ENCODE peak calls at places on chromosomes 5 and 9, in seven cellular contexts. Y is GM23248, B is IMR-90, U is neural progenitor cell, P is H1, F is mammary epithelial cell, H is K562. V is an unnamed sample.

GRCh38 chr5:139696894-139697658 is 48.9 kb downstream of the CXXC5 start:
- DNase-seq in Y (peak), B (peak), U (peak), P (no peak), F (peak), H (peak), V (peak)

GRCh38 chr5:80411589-80412219 is 3.8 kb downstream of the ZFYVE16 start:
- DNase-seq in Y (peak), B (peak), U (no peak), P (no peak), F (no peak), H (peak), V (no peak)

GRCh38 chr9:38160613-38161215 is 91.7 kb upstream of the SHB start:
- DNase-seq in Y (peak), B (peak), U (peak), P (peak), F (no peak), H (peak), V (peak)

GRCh38 chr5:155844541-155844940 is 482.4 kb upstream of the SGCD start:
- DNase-seq in Y (no peak), B (no peak), U (no peak), P (no peak), F (no peak), H (no peak), V (no peak)

GRCh38 chr9:414595-414994 is 199.9 kb downstream of the DOCK8 start:
- DNase-seq in Y (no peak), B (no peak), U (no peak), P (no peak), F (no peak), H (no peak), V (no peak)

GRCh38 chr9:112848316-112849151 is 42.1 kb downstream of the SLC46A2 start:
- DNase-seq in Y (no peak), B (no peak), U (peak), P (peak), F (no peak), H (peak), V (peak)

GRCh38 chr5:16681761-16682335 is 65.1 kb upstream of the RETREG1 start:
- DNase-seq in Y (no peak), B (no peak), U (no peak), P (no peak), F (no peak), H (no peak), V (no peak)

GRCh38 chr9:127452481-127453092 is 1.3 kb downstream of the LRSAM1 start:
- DNase-seq in Y (peak), B (peak), U (no peak), P (no peak), F (peak), H (no peak), V (peak)

GRCh38 chr5:55994502-55994997 is at the start of gene IL6ST:
- DNase-seq in Y (peak), B (peak), U (no peak), P (no peak), F (peak), H (peak), V (peak)

GRCh38 chr9:128750926-128751595 is 20.7 kb downstream of the ZER1 start:
- DNase-seq in Y (no peak), B (no peak), U (no peak), P (no peak), F (no peak), H (no peak), V (no peak)

GRCh38 chr9:16422114-16422513 is 448.4 kb downstream of the BNC2 start:
- DNase-seq in Y (no peak), B (no peak), U (no peak), P (no peak), F (no peak), H (no peak), V (no peak)

GRCh38 chr9:87707805-87708500 is 18.0 kb upstream of the CTSL start:
- DNase-seq in Y (no peak), B (peak), U (no peak), P (no peak), F (no peak), H (no peak), V (peak)

GRCh38 chr5:37850128-37850865 is 10.5 kb upstream of the GDNF start:
- DNase-seq in Y (peak), B (peak), U (no peak), P (no peak), F (peak), H (no peak), V (peak)

GRCh38 chr5:37723147-37723961 is 116.5 kb downstream of the GDNF start:
- DNase-seq in Y (peak), B (no peak), U (peak), P (peak), F (no peak), H (peak), V (no peak)

GRCh38 chr5:172008689-172009141 is 2.3 kb upstream of the FBXW11 start:
- DNase-seq in Y (peak), B (no peak), U (peak), P (peak), F (peak), H (peak), V (peak)

GRCh38 chr5:67182406-67182805 is 14.2 kb downstream of the CD180 start:
- DNase-seq in Y (peak), B (peak), U (peak), P (peak), F (peak), H (peak), V (peak)

GRCh38 chr5:6907320-6907918 is 194.2 kb downstream of the TENT4A start:
- DNase-seq in Y (no peak), B (no peak), U (no peak), P (no peak), F (no peak), H (no peak), V (no peak)

GRCh38 chr9:128369024-128369706 is 2.0 kb upstream of the URM1 start:
- DNase-seq in Y (no peak), B (no peak), U (no peak), P (no peak), F (no peak), H (no peak), V (no peak)

GRCh38 chr9:96242829-96243228 is 59.1 kb downstream of the HSD17B3 start:
- DNase-seq in Y (no peak), B (no peak), U (no peak), P (no peak), F (no peak), H (no peak), V (no peak)

GRCh38 chr5:173638126-173638525 is 21.7 kb upstream of the BOD1 start:
- DNase-seq in Y (no peak), B (no peak), U (no peak), P (no peak), F (no peak), H (no peak), V (no peak)

GRCh38 chr9:123929177-123929869 is 603 bp downstream of the DENND1A start:
- DNase-seq in Y (no peak), B (no peak), U (peak), P (peak), F (no peak), H (peak), V (no peak)

GRCh38 chr5:35443803-35444595 is 173.7 kb upstream of the SPEF2 start:
- DNase-seq in Y (no peak), B (no peak), U (no peak), P (no peak), F (no peak), H (no peak), V (no peak)

GRCh38 chr9:82363236-82363635 is 374.7 kb downstream of the SPATA31D1 start:
- DNase-seq in Y (no peak), B (no peak), U (no peak), P (no peak), F (no peak), H (no peak), V (no peak)

GRCh38 chr5:142529626-142530278 is 156.1 kb downstream of the FGF1 start:
- DNase-seq in Y (peak), B (peak), U (no peak), P (no peak), F (peak), H (no peak), V (peak)

GRCh38 chr9:94919376-94920098 is 193.0 kb downstream of the AOPEP start:
- DNase-seq in Y (peak), B (peak), U (no peak), P (no peak), F (peak), H (peak), V (peak)

GRCh38 chr5:59745422-59745863 is 148.1 kb downstream of the PDE4D start:
- DNase-seq in Y (peak), B (peak), U (no peak), P (no peak), F (peak), H (no peak), V (peak)
- H3K4me3 ChIP-seq in Y (peak), B (no peak), U (no peak), P (no peak), F (no peak), H (no peak), V (no peak)

GRCh38 chr5:120160120-120160895 is 303.8 kb upstream of the PRR16 start:
- DNase-seq in Y (peak), B (peak), U (no peak), P (no peak), F (peak), H (no peak), V (peak)

GRCh38 chr5:120152472-120152871 is 311.6 kb upstream of the PRR16 start:
- DNase-seq in Y (peak), B (peak), U (no peak), P (no peak), F (peak), H (peak), V (peak)

GRCh38 chr5:120151825-120152224 is 312.3 kb upstream of the PRR16 start:
- DNase-seq in Y (no peak), B (no peak), U (no peak), P (no peak), F (no peak), H (no peak), V (no peak)

GRCh38 chr5:120159155-120159554 is 304.9 kb upstream of the PRR16 start:
- DNase-seq in Y (no peak), B (no peak), U (no peak), P (no peak), F (no peak), H (no peak), V (no peak)

GRCh38 chr5:120155873-120156272 is 308.2 kb upstream of the PRR16 start:
- DNase-seq in Y (no peak), B (no peak), U (no peak), P (no peak), F (no peak), H (no peak), V (no peak)
- H2AFZ ChIP-seq in Y (no peak), B (no peak), U (no peak), P (no peak), F (no peak), H (no peak), V (no peak)

DNA sequence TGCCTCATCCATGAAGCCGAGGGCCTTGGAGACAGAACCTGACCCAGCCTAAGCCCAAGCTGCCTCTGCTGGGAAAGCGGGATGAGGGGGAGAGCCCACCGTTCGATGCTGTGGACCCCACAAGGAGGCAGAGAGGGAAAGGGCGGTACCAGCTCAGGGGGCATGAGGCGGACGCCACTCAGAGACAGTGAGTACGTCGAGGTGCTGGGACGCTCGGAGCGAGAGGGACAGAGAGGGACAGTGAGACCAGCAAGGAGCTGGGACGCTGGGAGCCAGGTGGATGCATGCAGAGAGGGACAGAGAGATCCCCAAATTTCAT is 33.6 kb downstream of the EXD3 start:
- DNase-seq in Y (no peak), B (no peak), U (no peak), P (no peak), F (no peak), H (no peak), V (no peak)
- H3K4me3 ChIP-seq in Y (no peak), B (no peak), U (no peak), P (no peak), F (no peak), H (no peak), V (no peak)

GRCh38 chr9:121498150-121498486 is 1.5 kb downstream of the GGTA1 start:
- DNase-seq in Y (peak), B (peak), U (peak), P (no peak), F (peak), H (peak), V (peak)

GRCh38 chr9:121499427-121500164 is at the start of gene GGTA1:
- DNase-seq in Y (peak), B (peak), U (peak), P (peak), F (peak), H (peak), V (peak)

GRCh38 chr9:121499177-121499426 is 542 bp downstream of the GGTA1 start:
- DNase-seq in Y (no peak), B (no peak), U (no peak), P (no peak), F (no peak), H (no peak), V (no peak)

GRCh38 chr9:121500165-121500478 is 478 bp upstream of the GGTA1 start:
- DNase-seq in Y (no peak), B (no peak), U (peak), P (no peak), F (no peak), H (no peak), V (no peak)

DNA sequence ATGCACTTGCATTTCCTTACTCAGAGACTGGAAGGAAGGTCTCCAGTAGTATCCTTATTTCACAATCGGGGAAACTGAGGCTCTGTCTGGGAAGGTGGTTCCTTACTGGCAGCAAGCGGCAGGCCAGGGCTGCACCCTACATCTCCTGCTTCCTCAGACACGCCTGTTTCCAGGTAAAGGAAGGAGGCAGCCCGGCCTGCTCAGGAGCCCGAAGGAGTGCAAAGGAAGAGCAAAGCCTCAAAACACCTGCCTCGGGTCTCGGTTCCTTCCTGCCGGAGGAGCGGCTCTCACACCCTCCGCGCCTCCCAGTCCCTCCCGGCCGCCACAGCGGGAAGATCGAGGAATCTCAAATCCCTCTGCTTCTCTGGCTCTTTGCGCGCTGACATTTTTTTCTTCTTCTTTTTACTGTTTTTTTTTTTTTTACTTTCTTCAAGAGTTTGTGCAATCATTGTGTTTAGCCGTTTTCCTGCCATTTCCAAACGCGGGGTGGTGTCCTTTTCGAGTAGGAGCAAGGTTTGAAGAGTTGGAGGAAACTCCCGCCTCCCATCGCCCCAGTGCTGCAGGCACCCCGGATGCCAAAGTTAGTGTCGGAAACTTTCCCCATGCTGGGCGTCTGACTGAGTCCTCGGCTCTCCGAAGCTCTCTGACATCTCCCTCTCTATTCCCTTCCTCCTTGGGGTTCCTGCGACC is 1.0 kb downstream of the GGTA1 start:
- DNase-seq in Y (peak), B (peak), U (peak), P (peak), F (peak), H (no peak), V (peak)
- H2AFZ ChIP-seq in Y (peak), B (peak), U (peak), P (no peak), F (peak), H (no peak), V (no peak)

GRCh38 chr5:169942181-169942580 is 38.1 kb downstream of the INSYN2B start:
- DNase-seq in Y (peak), B (no peak), U (no peak), P (no peak), F (no peak), H (no peak), V (peak)

GRCh38 chr5:169944115-169944514 is 36.2 kb downstream of the INSYN2B start:
- DNase-seq in Y (no peak), B (no peak), U (no peak), P (no peak), F (peak), H (no peak), V (no peak)

GRCh38 chr5:169946743-169947142 is 33.6 kb downstream of the INSYN2B start:
- DNase-seq in Y (peak), B (peak), U (no peak), P (no peak), F (no peak), H (no peak), V (peak)

GRCh38 chr5:169944922-169945675 is 35.2 kb downstream of the INSYN2B start:
- DNase-seq in Y (peak), B (peak), U (no peak), P (no peak), F (no peak), H (peak), V (no peak)

GRCh38 chr5:169945831-169946261 is 34.4 kb downstream of the INSYN2B start:
- DNase-seq in Y (peak), B (peak), U (peak), P (peak), F (peak), H (no peak), V (peak)
- H3K4me3 ChIP-seq in Y (peak), B (peak), U (no peak), P (no peak), F (no peak), H (no peak), V (no peak)

GRCh38 chr5:152622628-152623027 is 217.5 kb upstream of the NMUR2 start:
- DNase-seq in Y (no peak), B (no peak), U (no peak), P (no peak), F (no peak), H (no peak), V (no peak)

GRCh38 chr5:152625696-152626095 is 220.6 kb upstream of the NMUR2 start:
- DNase-seq in Y (no peak), B (no peak), U (no peak), P (no peak), F (no peak), H (no peak), V (no peak)

GRCh38 chr5:152623951-152624350 is 218.9 kb upstream of the NMUR2 start:
- DNase-seq in Y (no peak), B (no peak), U (no peak), P (no peak), F (no peak), H (no peak), V (no peak)

GRCh38 chr5:152619756-152620155 is 214.7 kb upstream of the NMUR2 start:
- DNase-seq in Y (no peak), B (no peak), U (no peak), P (no peak), F (no peak), H (no peak), V (no peak)
- H2AFZ ChIP-seq in Y (no peak), B (no peak), U (no peak), P (no peak), F (no peak), H (no peak), V (no peak)

GRCh38 chr5:178229861-178230260 is 2.7 kb downstream of the PHYKPL start:
- DNase-seq in Y (no peak), B (no peak), U (no peak), P (no peak), F (no peak), H (no peak), V (no peak)
- H3K4me3 ChIP-seq in Y (no peak), B (no peak), U (no peak), P (no peak), F (no peak), H (no peak), V (no peak)

GRCh38 chr5:89690331-89690730 is 719.2 kb downstream of the CETN3 start:
- DNase-seq in Y (no peak), B (no peak), U (no peak), P (no peak), F (no peak), H (no peak), V (no peak)
- H2AFZ ChIP-seq in Y (no peak), B (no peak), U (peak), P (no peak), F (no peak), H (no peak), V (no peak)

GRCh38 chr9:117645245-117645636 is 59.0 kb upstream of the TLR4 start:
- DNase-seq in Y (no peak), B (no peak), U (peak), P (no peak), F (no peak), H (no peak), V (no peak)

GRCh38 chr9:117649126-117649525 is 55.1 kb upstream of the TLR4 start:
- DNase-seq in Y (peak), B (no peak), U (no peak), P (no peak), F (no peak), H (no peak), V (no peak)

GRCh38 chr9:117643288-117643654 is 60.9 kb upstream of the TLR4 start:
- DNase-seq in Y (no peak), B (no peak), U (no peak), P (no peak), F (no peak), H (no peak), V (no peak)

GRCh38 chr9:117644133-117644532 is 60.1 kb upstream of the TLR4 start:
- DNase-seq in Y (no peak), B (no peak), U (no peak), P (no peak), F (no peak), H (no peak), V (no peak)

DNA sequence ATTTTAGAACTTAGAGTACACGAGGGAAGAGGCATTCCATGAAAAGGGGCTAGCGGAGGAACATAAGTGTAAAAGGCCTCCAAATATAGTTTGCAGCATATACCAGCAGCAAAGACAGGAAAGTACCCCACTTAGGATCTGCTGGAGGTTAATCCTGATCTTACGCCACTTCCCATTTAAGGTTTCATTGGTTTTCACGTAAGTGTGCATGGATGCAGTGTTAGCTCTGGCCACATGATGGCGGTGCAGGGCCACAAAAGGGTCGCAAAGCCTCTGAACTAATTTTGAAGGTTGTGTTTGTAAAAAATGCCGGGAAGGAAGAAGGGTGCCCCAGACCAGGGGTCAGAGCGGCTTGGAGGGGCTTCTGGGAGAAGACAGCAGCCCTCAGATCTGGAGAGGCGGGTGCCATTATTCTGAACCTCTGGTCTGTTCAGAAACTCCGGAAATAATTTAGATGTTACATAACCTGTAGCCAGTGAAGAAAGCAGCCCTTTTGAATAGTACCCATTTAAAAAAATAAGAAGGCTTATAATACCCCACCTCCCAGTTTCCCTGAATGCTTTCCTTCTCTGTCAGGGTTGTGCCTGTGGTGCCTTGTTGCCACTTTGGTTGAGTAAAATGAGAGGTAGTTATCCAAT is 59.5 kb upstream of the TLR4 start:
- DNase-seq in Y (peak), B (peak), U (peak), P (peak), F (peak), H (peak), V (peak)
- H3K4me3 ChIP-seq in Y (peak), B (no peak), U (no peak), P (no peak), F (peak), H (no peak), V (no peak)

GRCh38 chr9:109409998-109410397 is 88.1 kb downstream of the PTPN3 start:
- DNase-seq in Y (no peak), B (no peak), U (peak), P (peak), F (no peak), H (peak), V (no peak)

GRCh38 chr9:109408759-109409462 is 88.1 kb upstream of the EPB41L4B start:
- DNase-seq in Y (no peak), B (peak), U (no peak), P (no peak), F (no peak), H (no peak), V (peak)

GRCh38 chr9:109414125-109414785 is 83.9 kb downstream of the PTPN3 start:
- DNase-seq in Y (no peak), B (no peak), U (peak), P (no peak), F (no peak), H (no peak), V (no peak)

GRCh38 chr9:109411818-109412352 is 86.2 kb downstream of the PTPN3 start:
- DNase-seq in Y (peak), B (peak), U (peak), P (no peak), F (no peak), H (peak), V (peak)

GRCh38 chr9:109411069-109411761 is 86.9 kb downstream of the PTPN3 start:
- DNase-seq in Y (no peak), B (no peak), U (no peak), P (no peak), F (no peak), H (no peak), V (no peak)
- H2AFZ ChIP-seq in Y (no peak), B (no peak), U (no peak), P (no peak), F (no peak), H (no peak), V (no peak)